ENCODE peak calls at places on chromosomes 13 and 19, in five cellular contexts. G is IMR-90, D is mesenchymal stem cell, F is trophoblast cell, Y is H1. X is an unnamed sample.

GRCh38 chr19:2797280-2797679 is 12.0 kb downstream of the THOP1 start:
- DNase-seq in G (no peak), D (no peak), F (no peak), Y (no peak), X (no peak)

GRCh38 chr19:22545751-22546150 is 88.4 kb upstream of the ZNF492 start:
- DNase-seq in G (no peak), D (no peak), F (peak; percentile 43), Y (peak; percentile 63), X (no peak)

GRCh38 chr19:41877490-41877876 is 404 bp downstream of the CD79A start:
- DNase-seq in G (no peak), D (no peak), F (no peak), Y (peak; percentile 40), X (no peak)

GRCh38 chr13:51235186-51235585 is 13.0 kb downstream of the FAM124A start:
- DNase-seq in G (no peak), D (no peak), F (no peak), Y (no peak), X (no peak)

GRCh38 chr13:97005631-97006262 is 11.5 kb upstream of the OXGR1 start:
- DNase-seq in G (peak; percentile 76), D (peak; percentile 78), F (peak; percentile 89), Y (no peak), X (no peak)

GRCh38 chr19:23263870-23264590 is 13.8 kb upstream of the ZNF724 start:
- DNase-seq in G (no peak), D (no peak), F (peak; percentile 90), Y (no peak), X (no peak)

GRCh38 chr13:58160980-58161379 is 529.4 kb downstream of the PCDH17 start:
- DNase-seq in G (no peak), D (no peak), F (no peak), Y (no peak), X (no peak)

GRCh38 chr13:57865600-57866294 is 234.2 kb downstream of the PCDH17 start:
- DNase-seq in G (no peak), D (no peak), F (peak; percentile 83), Y (no peak), X (no peak)

GRCh38 chr13:50706505-50706904 is 137.0 kb downstream of the DLEU7 start:
- DNase-seq in G (no peak), D (no peak), F (no peak), Y (no peak), X (no peak)

GRCh38 chr13:66225071-66225470 is 1005.1 kb downstream of the PCDH9 start:
- DNase-seq in G (no peak), D (no peak), F (no peak), Y (no peak), X (no peak)

GRCh38 chr13:45340422-45341033 is 455 bp downstream of the TPT1 start:
- DNase-seq in G (peak; percentile 91), D (peak; percentile 94), F (peak; percentile 93), Y (peak; percentile 79), X (peak; percentile 72)

GRCh38 chr13:109241160-109241559 is 545.2 kb downstream of the IRS2 start:
- DNase-seq in G (no peak), D (no peak), F (no peak), Y (no peak), X (no peak)

GRCh38 chr19:10603873-10604459 is 16.9 kb upstream of the AP1M2 start:
- DNase-seq in G (no peak), D (peak; percentile 48), F (peak; percentile 48), Y (no peak), X (no peak)

GRCh38 chr19:35330475-35330874 is 1.5 kb downstream of the CD22 start:
- DNase-seq in G (no peak), D (no peak), F (no peak), Y (no peak), X (no peak)

GRCh38 chr13:43915451-43915850 is 35.7 kb downstream of the LACC1 start:
- DNase-seq in G (peak; percentile 62), D (no peak), F (no peak), Y (no peak), X (no peak)

GRCh38 chr19:51660975-51661600 is 14.5 kb upstream of the SIGLEC14 start:
- DNase-seq in G (peak; percentile 72), D (peak; percentile 76), F (peak; percentile 91), Y (peak; percentile 75), X (peak; percentile 73)

GRCh38 chr19:8117991-8118390 is 31.4 kb downstream of the FBN3 start:
- DNase-seq in G (no peak), D (no peak), F (no peak), Y (no peak), X (no peak)

GRCh38 chr19:8922591-8922990 is 87.6 kb downstream of the MUC16 start:
- DNase-seq in G (no peak), D (no peak), F (no peak), Y (no peak), X (no peak)

GRCh38 chr13:75919660-75920199 is 283.6 kb downstream of the LMO7 start:
- DNase-seq in G (no peak), D (no peak), F (no peak), Y (no peak), X (no peak)

GRCh38 chr13:23672616-23673015 is 102.4 kb downstream of the TNFRSF19 start:
- DNase-seq in G (peak; percentile 69), D (no peak), F (no peak), Y (no peak), X (no peak)

GRCh38 chr13:87754097-87754496 is 82.9 kb downstream of the SLITRK5 start:
- DNase-seq in G (no peak), D (no peak), F (no peak), Y (no peak), X (no peak)

GRCh38 chr13:30395192-30396158 is 26.8 kb upstream of the UBE2L5 start:
- DNase-seq in G (peak; percentile 93), D (peak; percentile 95), F (peak; percentile 76), Y (peak; percentile 69), X (peak; percentile 31)

GRCh38 chr13:109700176-109700575 is 86.2 kb downstream of the IRS2 start:
- DNase-seq in G (peak; percentile 24), D (peak; percentile 80), F (no peak), Y (no peak), X (no peak)

GRCh38 chr19:11166281-11167142 is 10.9 kb upstream of the SPC24 start:
- DNase-seq in G (no peak), D (no peak), F (no peak), Y (no peak), X (no peak)

GRCh38 chr19:13848811-13849241 is 28.1 kb upstream of the NANOS3 start:
- DNase-seq in G (no peak), D (peak; percentile 66), F (peak; percentile 66), Y (no peak), X (no peak)

GRCh38 chr13:110696776-110697175 is 9.1 kb downstream of the CARS2 start:
- DNase-seq in G (no peak), D (no peak), F (no peak), Y (no peak), X (no peak)

GRCh38 chr19:43575955-43576451 is 402 bp downstream of the PINLYP start:
- DNase-seq in G (no peak), D (no peak), F (peak; percentile 60), Y (no peak), X (no peak)

GRCh38 chr19:50414850-50415660 is 3.7 kb upstream of the SPIB start:
- DNase-seq in G (peak; percentile 54), D (peak; percentile 61), F (peak; percentile 76), Y (peak; percentile 98), X (peak; percentile 62)

GRCh38 chr13:80048802-80049201 is 292.1 kb downstream of the SPRY2 start:
- DNase-seq in G (peak; percentile 98), D (peak; percentile 97), F (peak; percentile 50), Y (no peak), X (no peak)

GRCh38 chr13:32254416-32254815 is 60.7 kb downstream of the ZAR1L start:
- DNase-seq in G (no peak), D (no peak), F (no peak), Y (no peak), X (no peak)

GRCh38 chr13:36801035-36801434 is 18.0 kb upstream of the RFXAP start:
- DNase-seq in G (no peak), D (no peak), F (no peak), Y (no peak), X (no peak)

GRCh38 chr19:42280761-42281174 is 11.7 kb downstream of the CIC start:
- DNase-seq in G (peak; percentile 17), D (peak; percentile 81), F (no peak), Y (no peak), X (no peak)

GRCh38 chr13:29937836-29938235 is 87.4 kb upstream of the UBL3 start:
- DNase-seq in G (no peak), D (no peak), F (no peak), Y (no peak), X (no peak)

GRCh38 chr19:58097783-58098681 is at the start of gene ZSCAN18:
- DNase-seq in G (peak; percentile 86), D (peak; percentile 97), F (peak; percentile 100), Y (peak; percentile 100), X (peak; percentile 100)

GRCh38 chr19:58096884-58097283 is 1.1 kb downstream of the ZSCAN18 start:
- DNase-seq in G (no peak), D (no peak), F (no peak), Y (no peak), X (no peak)

GRCh38 chr19:58098682-58098998 is 609 bp upstream of the ZSCAN18 start:
- DNase-seq in G (no peak), D (no peak), F (no peak), Y (no peak), X (no peak)

GRCh38 chr19:58095328-58095727 is 2.7 kb downstream of the ZSCAN18 start:
- DNase-seq in G (no peak), D (no peak), F (no peak), Y (no peak), X (no peak)

DNA sequence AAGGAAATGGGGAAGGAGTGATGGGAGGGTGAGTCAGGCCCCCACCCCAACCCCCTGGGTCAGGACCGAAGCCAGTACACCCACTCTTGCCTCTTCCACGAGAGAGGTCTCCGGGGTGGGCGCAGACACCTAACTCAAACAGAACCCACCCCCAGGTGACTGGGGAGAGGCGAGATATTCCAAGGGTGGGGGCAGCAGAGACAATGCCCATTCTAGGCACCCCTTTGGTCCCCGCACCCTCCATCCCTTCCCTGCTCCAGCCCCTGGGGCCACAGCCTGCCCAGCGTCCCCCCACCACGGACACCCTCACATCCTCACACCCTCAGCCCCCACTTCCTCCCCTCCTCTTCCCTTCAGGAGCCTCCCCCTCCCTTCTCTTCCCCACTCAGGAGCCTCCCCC is 682 bp downstream of the ZSCAN18 start:
- DNase-seq in G (no peak), D (no peak), F (no peak), Y (no peak), X (no peak)
- H4K91ac ChIP-seq in G (no peak overlapping the region), D (peak overlapping the region; percentile 21), F (no peak overlapping the region), Y (no peak overlapping the region), X (no peak overlapping the region)

DNA sequence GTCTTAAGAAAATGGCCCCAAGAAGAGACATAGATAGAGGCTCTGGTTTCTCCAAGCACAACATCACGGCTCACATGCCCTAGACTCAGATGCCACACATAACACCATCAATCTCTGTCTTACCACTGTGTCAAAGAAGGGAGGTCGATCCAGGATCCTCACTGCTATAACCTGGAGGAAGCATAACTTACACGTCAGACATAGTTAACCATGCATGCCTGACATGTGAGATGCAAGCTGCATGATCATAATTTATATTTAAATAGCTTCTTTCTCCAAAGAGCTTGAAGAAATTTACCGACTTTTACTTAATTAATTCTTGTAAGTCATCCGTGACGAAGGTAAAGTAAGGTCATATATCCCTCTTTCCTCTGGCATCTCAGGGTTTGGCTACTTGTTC is 205.8 kb downstream of the LHFPL6 start:
- DNase-seq in G (no peak), D (no peak), F (no peak), Y (no peak), X (no peak)
- H3K4me3 ChIP-seq in G (no peak overlapping the region), D (no peak overlapping the region), F (no peak overlapping the region), Y (no peak overlapping the region), X (no peak overlapping the region)

GRCh38 chr19:1302534-1303239 is 17.0 kb downstream of the EFNA2 start:
- DNase-seq in G (no peak), D (no peak), F (no peak), Y (no peak), X (peak; percentile 70)
- H4K91ac ChIP-seq in G (no peak overlapping the region), D (no peak overlapping the region), F (no peak overlapping the region), Y (no peak overlapping the region), X (peak overlapping the region; percentile 56)

GRCh38 chr13:47147784-47148062 is 250.9 kb upstream of the HTR2A start:
- DNase-seq in G (no peak), D (no peak), F (no peak), Y (no peak), X (no peak)
- H3K4me3 ChIP-seq in G (no peak overlapping the region), D (no peak overlapping the region), F (no peak overlapping the region), Y (no peak overlapping the region), X (no peak overlapping the region)